ENCODE peak calls at places on chromosomes 13 and 19, in four cellular contexts. One of them, this sample, is unnamed. For H3K27me3 and H3K4me1, the result is how much of the 10 kb centered on the place peaks cover.

GRCh38 chr19:32971012-32971595 is 654 bp downstream of the CEP89 start:
- DNase-seq in heart left ventricle: no peak
- DNase-seq in endodermal cell: no peak
- DNase-seq in heart right ventricle: no peak
- DNase-seq in this sample: no peak

GRCh38 chr13:52010890-52011689 is at the start of gene ATP7B:
- DNase-seq in heart left ventricle: no peak
- DNase-seq in endodermal cell: peak
- DNase-seq in heart right ventricle: peak
- DNase-seq in this sample: peak

GRCh38 chr13:27201661-27202060 is 30.1 kb upstream of the USP12 start:
- DNase-seq in heart left ventricle: no peak
- DNase-seq in endodermal cell: no peak
- DNase-seq in heart right ventricle: no peak
- DNase-seq in this sample: no peak

GRCh38 chr19:53492153-53492552 is 24.6 kb downstream of the ZNF813 start:
- DNase-seq in heart left ventricle: no peak
- DNase-seq in endodermal cell: no peak
- DNase-seq in heart right ventricle: no peak
- DNase-seq in this sample: no peak

GRCh38 chr19:31676271-31677004 is 327.2 kb upstream of the TSHZ3 start:
- DNase-seq in heart left ventricle: no peak
- DNase-seq in endodermal cell: peak
- DNase-seq in heart right ventricle: no peak
- DNase-seq in this sample: no peak

GRCh38 chr13:41588899-41589298 is 131.5 kb downstream of the RGCC start:
- DNase-seq in heart left ventricle: no peak
- DNase-seq in endodermal cell: no peak
- DNase-seq in heart right ventricle: no peak
- DNase-seq in this sample: no peak

GRCh38 chr13:25371608-25372274 is at the start of gene ATP8A2:
- DNase-seq in heart left ventricle: no peak
- DNase-seq in endodermal cell: peak
- DNase-seq in heart right ventricle: no peak
- DNase-seq in this sample: no peak

GRCh38 chr13:51728972-51729371 is 75.0 kb downstream of the DHRS12 start:
- DNase-seq in heart left ventricle: no peak
- DNase-seq in endodermal cell: no peak
- DNase-seq in heart right ventricle: no peak
- DNase-seq in this sample: no peak

GRCh38 chr13:111228262-111229144 is 91.9 kb upstream of the TEX29 start:
- DNase-seq in heart left ventricle: no peak
- DNase-seq in endodermal cell: peak
- DNase-seq in heart right ventricle: no peak
- DNase-seq in this sample: no peak

GRCh38 chr13:104106705-104107393 is 1040.6 kb upstream of the SLC10A2 start:
- DNase-seq in heart left ventricle: no peak
- DNase-seq in endodermal cell: peak
- DNase-seq in heart right ventricle: no peak
- DNase-seq in this sample: no peak

GRCh38 chr13:106156468-106156867 is 379.0 kb downstream of the EFNB2 start:
- DNase-seq in heart left ventricle: no peak
- DNase-seq in endodermal cell: no peak
- DNase-seq in heart right ventricle: no peak
- DNase-seq in this sample: no peak

GRCh38 chr19:4350726-4351125 is 7.4 kb downstream of the MPND start:
- DNase-seq in heart left ventricle: no peak
- DNase-seq in endodermal cell: no peak
- DNase-seq in heart right ventricle: no peak
- DNase-seq in this sample: no peak

GRCh38 chr13:51894239-51894638 is 32.5 kb downstream of the CCDC70 start:
- DNase-seq in heart left ventricle: no peak
- DNase-seq in endodermal cell: peak
- DNase-seq in heart right ventricle: no peak
- DNase-seq in this sample: no peak

GRCh38 chr19:53019684-53020083 is 6.0 kb downstream of the ERVV-1 start:
- DNase-seq in heart left ventricle: no peak
- DNase-seq in endodermal cell: peak
- DNase-seq in heart right ventricle: no peak
- DNase-seq in this sample: no peak

GRCh38 chr13:39588384-39588783 is 14.6 kb downstream of the LHFPL6 start:
- DNase-seq in heart left ventricle: no peak
- DNase-seq in endodermal cell: no peak
- DNase-seq in heart right ventricle: no peak
- DNase-seq in this sample: no peak

GRCh38 chr13:113371061-113371460 is 7.1 kb upstream of the GRTP1 start:
- DNase-seq in heart left ventricle: no peak
- DNase-seq in endodermal cell: peak
- DNase-seq in heart right ventricle: no peak
- DNase-seq in this sample: no peak

GRCh38 chr13:98664047-98664446 is 87.1 kb upstream of the STK24 start:
- DNase-seq in heart left ventricle: no peak
- DNase-seq in endodermal cell: no peak
- DNase-seq in heart right ventricle: no peak
- DNase-seq in this sample: no peak

GRCh38 chr13:42364613-42365000 is 92.7 kb downstream of the AKAP11 start:
- DNase-seq in heart left ventricle: no peak
- DNase-seq in endodermal cell: peak
- DNase-seq in heart right ventricle: no peak
- DNase-seq in this sample: no peak

GRCh38 chr13:50400930-50401553 is 385.8 kb downstream of the KCNRG start:
- DNase-seq in heart left ventricle: no peak
- DNase-seq in endodermal cell: no peak
- DNase-seq in heart right ventricle: no peak
- DNase-seq in this sample: no peak

GRCh38 chr13:111337741-111338140 is 17.3 kb downstream of the TEX29 start:
- DNase-seq in heart left ventricle: no peak
- DNase-seq in endodermal cell: peak
- DNase-seq in heart right ventricle: no peak
- DNase-seq in this sample: no peak

GRCh38 chr13:95915102-95915501 is 138.1 kb downstream of the UGGT2 start:
- DNase-seq in heart left ventricle: no peak
- DNase-seq in endodermal cell: no peak
- DNase-seq in heart right ventricle: no peak
- DNase-seq in this sample: no peak

GRCh38 chr13:30832845-30833332 is 73.2 kb upstream of the MEDAG start:
- DNase-seq in heart left ventricle: peak
- DNase-seq in endodermal cell: peak
- DNase-seq in heart right ventricle: peak
- DNase-seq in this sample: peak

GRCh38 chr19:4318460-4318859 is 14.1 kb downstream of the FSD1 start:
- DNase-seq in heart left ventricle: no peak
- DNase-seq in endodermal cell: no peak
- DNase-seq in heart right ventricle: no peak
- DNase-seq in this sample: no peak

GRCh38 chr13:49840266-49840665 is 47.8 kb upstream of the KPNA3 start:
- DNase-seq in heart left ventricle: no peak
- DNase-seq in endodermal cell: no peak
- DNase-seq in heart right ventricle: no peak
- DNase-seq in this sample: no peak

GRCh38 chr19:16088351-16088984 is 12.2 kb downstream of the TPM4 start:
- DNase-seq in heart left ventricle: no peak
- DNase-seq in endodermal cell: peak
- DNase-seq in heart right ventricle: no peak
- DNase-seq in this sample: no peak

DNA sequence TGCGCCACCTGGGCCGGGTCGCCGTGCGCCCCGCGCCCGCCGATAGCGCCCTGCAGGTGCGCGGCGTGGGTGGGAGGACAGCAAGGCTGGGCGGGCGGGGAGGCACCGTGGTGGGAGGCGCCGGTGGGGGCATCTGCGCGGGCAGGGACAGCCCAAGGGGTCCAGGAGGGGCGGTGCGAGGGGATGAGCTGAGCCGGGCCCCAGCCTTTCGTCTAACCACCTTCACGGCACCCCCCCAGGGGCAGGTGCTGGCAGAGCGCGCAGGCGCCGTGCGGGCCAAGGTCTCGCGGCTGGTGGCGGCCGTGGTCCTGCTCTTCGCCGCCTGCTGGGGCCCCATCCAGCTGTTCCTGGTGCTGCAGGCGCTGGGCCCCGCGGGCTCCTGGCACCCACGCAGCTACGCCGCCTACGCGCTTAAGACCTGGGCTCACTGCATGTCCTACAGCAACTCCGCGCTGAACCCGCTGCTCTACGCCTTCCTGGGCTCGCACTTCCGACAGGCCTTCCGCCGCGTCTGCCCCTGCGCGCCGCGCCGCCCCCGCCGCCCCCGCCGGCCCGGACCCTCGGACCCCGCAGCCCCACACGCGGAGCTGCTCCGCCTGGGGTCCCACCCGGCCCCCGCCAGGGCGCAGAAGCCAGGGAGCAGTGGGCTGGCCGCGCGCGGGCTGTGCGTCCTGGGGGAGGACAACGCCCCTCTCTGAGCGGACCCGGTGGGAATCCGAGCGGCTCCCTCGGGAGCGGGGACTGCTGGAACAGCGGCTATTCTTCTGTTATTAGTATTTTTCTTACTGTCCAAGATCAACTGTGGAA is 3.1 kb downstream of the KISS1R start:
- DNase-seq in heart left ventricle: no peak
- DNase-seq in endodermal cell: peak
- DNase-seq in heart right ventricle: no peak
- DNase-seq in this sample: no peak
- H3K27me3 ChIP-seq in heart left ventricle: under half
- H3K27me3 ChIP-seq in endodermal cell: half or more
- H3K27me3 ChIP-seq in heart right ventricle: under half
- H3K27me3 ChIP-seq in this sample: under half

GRCh38 chr19:7742575-7742974 is 4.8 kb downstream of the CD209 start:
- DNase-seq in heart left ventricle: no peak
- DNase-seq in endodermal cell: no peak
- DNase-seq in heart right ventricle: no peak
- DNase-seq in this sample: no peak

GRCh38 chr19:7739211-7739752 is 7.4 kb upstream of the CLEC4G start:
- DNase-seq in heart left ventricle: no peak
- DNase-seq in endodermal cell: no peak
- DNase-seq in heart right ventricle: no peak
- DNase-seq in this sample: no peak

GRCh38 chr19:7737215-7737614 is 5.3 kb upstream of the CLEC4G start:
- DNase-seq in heart left ventricle: no peak
- DNase-seq in endodermal cell: no peak
- DNase-seq in heart right ventricle: no peak
- DNase-seq in this sample: no peak

GRCh38 chr19:7738023-7738422 is 6.1 kb upstream of the CLEC4G start:
- DNase-seq in heart left ventricle: no peak
- DNase-seq in endodermal cell: no peak
- DNase-seq in heart right ventricle: no peak
- DNase-seq in this sample: no peak

DNA sequence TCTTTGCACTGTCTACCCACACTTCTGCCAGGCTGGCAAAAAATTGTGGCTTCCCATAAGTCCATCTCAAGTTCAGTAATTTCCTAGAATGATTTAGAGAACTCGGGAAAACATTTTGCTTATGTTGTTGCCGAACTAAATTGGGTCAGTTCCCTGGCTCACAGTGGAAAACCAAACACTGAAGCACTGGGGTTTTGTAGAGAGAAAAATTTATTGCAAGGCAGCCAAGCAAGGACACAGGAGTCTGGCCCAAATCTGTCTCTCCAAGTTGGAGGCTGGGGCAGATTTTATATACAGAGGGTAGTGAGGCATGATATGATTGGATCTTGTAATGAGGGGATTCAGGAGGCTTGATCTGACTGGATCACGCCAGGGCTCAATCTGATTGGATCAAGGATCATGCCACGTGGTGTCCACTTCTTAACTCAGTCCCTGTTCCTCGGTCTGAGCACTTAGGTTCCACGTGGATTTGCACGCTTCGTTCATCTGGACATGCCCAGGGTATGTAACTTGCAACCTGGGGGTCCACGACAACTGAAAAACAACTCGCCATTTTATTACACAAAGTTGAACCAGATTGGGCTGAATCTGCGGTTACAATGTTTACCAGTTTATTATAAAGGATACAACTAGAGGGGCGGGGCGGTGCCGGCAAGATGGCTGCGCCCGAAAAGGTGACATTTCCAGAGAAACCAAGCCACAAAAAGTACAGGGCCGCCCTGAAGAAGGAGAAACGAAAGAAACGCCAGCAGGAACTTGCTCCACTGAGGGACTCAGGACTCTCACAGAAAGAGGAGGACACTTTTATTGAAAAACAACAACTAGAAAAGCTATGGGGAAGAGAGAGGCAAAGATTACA is 7.3 kb downstream of the CD209 start:
- DNase-seq in heart left ventricle: no peak
- DNase-seq in endodermal cell: no peak
- DNase-seq in heart right ventricle: no peak
- DNase-seq in this sample: no peak
- H3K4me1 ChIP-seq in heart left ventricle: under half
- H3K4me1 ChIP-seq in endodermal cell: under half
- H3K4me1 ChIP-seq in heart right ventricle: under half
- H3K4me1 ChIP-seq in this sample: under half

DNA sequence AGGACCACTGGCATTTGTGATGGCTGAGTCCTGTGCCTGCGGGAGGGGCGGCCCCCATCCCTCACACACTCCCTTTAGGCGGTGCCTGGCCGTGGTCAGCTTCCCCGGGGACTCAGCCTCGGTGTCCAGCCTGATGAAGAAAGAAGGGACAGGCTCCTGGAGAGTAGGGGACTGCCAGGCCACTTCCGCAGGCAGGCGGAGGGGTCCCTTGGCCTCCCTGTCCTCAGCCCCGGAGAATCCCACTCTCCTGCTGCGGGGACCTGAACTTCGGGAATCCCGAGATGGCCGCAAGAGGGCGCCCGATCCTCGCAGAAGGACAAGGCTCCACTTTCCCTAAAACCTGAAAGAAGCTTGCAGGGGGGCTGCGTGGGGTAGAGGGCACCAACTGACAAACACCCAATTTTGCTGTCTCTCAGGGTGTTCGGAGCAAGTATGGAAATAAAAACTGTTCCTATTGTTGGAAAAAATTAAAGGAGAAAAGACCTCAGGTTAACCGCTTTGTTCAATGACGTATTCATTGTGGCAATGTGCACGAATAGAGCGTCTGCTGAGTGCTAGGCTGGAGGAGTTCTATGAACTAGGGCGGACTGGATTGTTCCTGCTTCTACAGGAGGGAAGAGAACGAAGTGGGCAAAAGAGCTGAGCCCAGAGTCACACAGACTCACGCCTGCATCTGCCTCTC is 297.3 kb downstream of the ZNF536 start:
- DNase-seq in heart left ventricle: peak
- DNase-seq in endodermal cell: peak
- DNase-seq in heart right ventricle: peak
- DNase-seq in this sample: peak
- H3K27me3 ChIP-seq in heart left ventricle: under half
- H3K27me3 ChIP-seq in endodermal cell: under half
- H3K27me3 ChIP-seq in heart right ventricle: under half
- H3K27me3 ChIP-seq in this sample: under half

GRCh38 chr13:33184530-33184929 is 101.0 kb downstream of the STARD13 start:
- DNase-seq in heart left ventricle: no peak
- DNase-seq in endodermal cell: no peak
- DNase-seq in heart right ventricle: no peak
- DNase-seq in this sample: no peak

GRCh38 chr13:33184131-33184485 is 101.4 kb downstream of the STARD13 start:
- DNase-seq in heart left ventricle: no peak
- DNase-seq in endodermal cell: no peak
- DNase-seq in heart right ventricle: no peak
- DNase-seq in this sample: no peak

GRCh38 chr13:33186851-33187250 is 98.7 kb downstream of the STARD13 start:
- DNase-seq in heart left ventricle: no peak
- DNase-seq in endodermal cell: peak
- DNase-seq in heart right ventricle: no peak
- DNase-seq in this sample: no peak

GRCh38 chr13:33183431-33184130 is 102.0 kb downstream of the STARD13 start:
- DNase-seq in heart left ventricle: no peak
- DNase-seq in endodermal cell: no peak
- DNase-seq in heart right ventricle: no peak
- DNase-seq in this sample: no peak

GRCh38 chr13:33185853-33186252 is 99.7 kb downstream of the STARD13 start:
- DNase-seq in heart left ventricle: no peak
- DNase-seq in endodermal cell: peak
- DNase-seq in heart right ventricle: no peak
- DNase-seq in this sample: no peak
- H3K4me1 ChIP-seq in heart left ventricle: half or more
- H3K4me1 ChIP-seq in endodermal cell: under half
- H3K4me1 ChIP-seq in heart right ventricle: half or more
- H3K4me1 ChIP-seq in this sample: under half

This sample was measured in HAP-1.